ENCODE peak calls at places on chromosomes 12 and 14, in six cellular contexts. S is stimulated activated CD4-positive, alpha-beta T cell treated with anti-CD3 and anti-CD28 coated beads, Interleukin-12 subunit alpha, Interleukin-12 subunit beta, amount 100 ng/mL, for 48 hours; R is fibroblast of pulmonary artery; G is astrocyte of the hippocampus; P is HT-29; J is uterus. X is an unnamed sample.

GRCh38 chr12:108729612-108730336 is 1.5 kb downstream of the CORO1C start:
- DNase-seq in J (no peak), P (peak), G (peak), S (no peak), R (peak), X (no peak)

GRCh38 chr14:24367506-24368214 is at the start of gene NFATC4:
- DNase-seq in P (no peak), R (peak), J (peak), S (peak), G (peak), X (no peak)

GRCh38 chr12:28051516-28052456 is 79.3 kb upstream of the PTHLH start:
- DNase-seq in S (no peak), P (no peak), R (peak), G (no peak), J (no peak), X (no peak)

GRCh38 chr14:29637406-29637805 is 290.2 kb downstream of the PRKD1 start:
- DNase-seq in R (peak), G (peak), J (no peak), P (no peak), S (no peak), X (no peak)

GRCh38 chr12:6250343-6250742 is 50.1 kb downstream of the CD9 start:
- DNase-seq in G (no peak), J (no peak), P (no peak), S (no peak), R (peak), X (no peak)

GRCh38 chr12:113860059-113860820 is 105.9 kb downstream of the RBM19 start:
- DNase-seq in P (no peak), R (no peak), J (no peak), G (no peak), S (no peak), X (no peak)

GRCh38 chr14:24417832-24418491 is 11.5 kb downstream of the CBLN3 start:
- DNase-seq in G (no peak), R (no peak), P (no peak), S (no peak), J (no peak), X (no peak)

GRCh38 chr12:131756441-131756840 is 45.6 kb downstream of the SFSWAP start:
- DNase-seq in P (no peak), S (no peak), G (no peak), R (no peak), J (no peak), X (no peak)

GRCh38 chr12:80045594-80045993 is 53.7 kb upstream of the OTOGL start:
- DNase-seq in S (no peak), P (no peak), G (peak), J (no peak), R (peak), X (no peak)

GRCh38 chr12:23950011-23950774 is 723 bp upstream of the SOX5 start:
- DNase-seq in G (peak), P (no peak), J (no peak), S (no peak), R (peak), X (no peak)

GRCh38 chr12:57191410-57191809 is 25.2 kb upstream of the NXPH4 start:
- DNase-seq in S (no peak), J (no peak), G (no peak), R (no peak), P (no peak), X (no peak)

GRCh38 chr14:106564058-106564643 is 1037.8 kb downstream of the TMEM121 start:
- DNase-seq in J (no peak), P (peak), R (no peak), G (no peak), S (peak), X (peak)

GRCh38 chr12:77521458-77522115 is 309.1 kb upstream of the NAV3 start:
- DNase-seq in S (no peak), R (no peak), J (no peak), P (no peak), G (peak), X (no peak)

GRCh38 chr14:102215071-102215470 is 75.4 kb downstream of the WDR20 start:
- DNase-seq in J (peak), P (no peak), S (no peak), G (peak), R (peak), X (no peak)

GRCh38 chr14:61372842-61373555 is 51.6 kb downstream of the PRKCH start:
- DNase-seq in P (no peak), J (no peak), G (no peak), R (no peak), S (no peak), X (no peak)

GRCh38 chr12:52903285-52903854 is 1.5 kb downstream of the KRT8 start:
- DNase-seq in J (peak), R (peak), P (peak), S (peak), G (peak), X (peak)

GRCh38 chr14:102930753-102931579 is 8.5 kb downstream of the AMN start:
- DNase-seq in P (peak), J (no peak), S (no peak), R (peak), G (peak), X (peak)

GRCh38 chr12:88509851-88510250 is 70.4 kb downstream of the KITLG start:
- DNase-seq in P (no peak), R (no peak), J (no peak), S (no peak), G (no peak), X (no peak)

GRCh38 chr12:46386360-46386867 is 13.8 kb upstream of the SLC38A2 start:
- DNase-seq in S (no peak), R (peak), J (no peak), G (peak), P (no peak), X (no peak)

GRCh38 chr14:66359500-66359899 is 126.7 kb upstream of the CCDC196 start:
- DNase-seq in J (peak), R (peak), G (peak), P (peak), S (peak), X (peak)

GRCh38 chr12:47023311-47023710 is 56.1 kb upstream of the PCED1B start:
- DNase-seq in G (no peak), S (no peak), J (no peak), P (no peak), R (no peak), X (no peak)

GRCh38 chr14:40417777-40418401 is 985.7 kb upstream of the FBXO33 start:
- DNase-seq in G (peak), R (peak), P (peak), J (no peak), S (no peak), X (peak)

GRCh38 chr14:32710351-32711102 is 228.2 kb upstream of the NPAS3 start:
- DNase-seq in S (no peak), G (no peak), J (no peak), R (peak), P (no peak), X (no peak)

GRCh38 chr12:63362801-63363200 is 211.8 kb upstream of the AVPR1A start:
- DNase-seq in P (peak), G (peak), R (no peak), S (no peak), J (no peak), X (no peak)

GRCh38 chr14:92885279-92886061 is 37.5 kb upstream of the CHGA start:
- DNase-seq in J (no peak), R (no peak), S (no peak), G (no peak), P (no peak), X (no peak)

GRCh38 chr12:82627799-82628198 is 58.9 kb upstream of the TMTC2 start:
- DNase-seq in G (peak), P (peak), J (no peak), S (no peak), R (peak), X (peak)

GRCh38 chr14:75495399-75495798 is 26.9 kb upstream of the BATF start:
- DNase-seq in G (no peak), J (no peak), R (no peak), S (no peak), P (no peak), X (no peak)

GRCh38 chr12:94126067-94126466 is 22.3 kb upstream of the PLXNC1 start:
- DNase-seq in S (no peak), G (no peak), R (no peak), P (no peak), J (no peak), X (no peak)

X was measured in LoVo.